ENCODE peak calls at places on chromosomes 7 and 10, in ten cellular contexts. Z is activated CD4-positive, alpha-beta T cell treated with anti-CD3 and anti-CD28 coated beads, Interleukin-2, amount 50 U/mL, for 1 hour; G is ELR; C is foreskin keratinocyte; V is immature natural killer cell; N is stomach; U is LoVo; Q is spleen; O is activated T-cell treated with anti-CD3 and anti-CD28 coated beads, Interleukin-2, amount 50 U/mL, for 72 hours; E is SK-N-MC. Y is an unnamed sample.

GRCh38 chr7:82110146-82110823 is 333.3 kb downstream of the CACNA2D1 start:
- DNase-seq in Z (no peak), G (no peak), C (no peak), V (no peak), N (no peak), U (no peak), Q (no peak), O (no peak), E (no peak), Y (no peak)

GRCh38 chr7:65371468-65371867 is 2.2 kb upstream of the ZNF92 start:
- DNase-seq in Z (no peak), G (no peak), C (no peak), V (no peak), N (peak; percentile 52), U (no peak), Q (no peak), O (no peak), E (no peak), Y (no peak)

GRCh38 chr7:139362981-139363380 is 3.3 kb downstream of the LUC7L2 start:
- DNase-seq in Z (no peak), G (no peak), C (no peak), V (no peak), N (no peak), U (no peak), Q (peak; percentile 69), O (no peak), E (no peak), Y (peak; percentile 12)

GRCh38 chr10:42866115-42866995 is 83.8 kb downstream of the BMS1 start:
- DNase-seq in Z (peak; percentile 33), G (peak; percentile 81), C (peak; percentile 43), V (peak; percentile 36), N (peak; percentile 82), U (peak; percentile 22), Q (peak; percentile 93), O (peak; percentile 62), E (no peak), Y (peak; percentile 64)

GRCh38 chr10:103802081-103802480 is 53.3 kb downstream of the SH3PXD2A start:
- DNase-seq in Z (no peak), G (no peak), C (no peak), V (no peak), N (no peak), U (no peak), Q (no peak), O (no peak), E (no peak), Y (no peak)

GRCh38 chr10:69375307-69376151 is 41.2 kb downstream of the TACR2 start:
- DNase-seq in Z (no peak), G (no peak), C (peak; percentile 91), V (no peak), N (no peak), U (no peak), Q (no peak), O (no peak), E (no peak), Y (peak; percentile 50)

GRCh38 chr10:119149723-119150122 is 15.8 kb downstream of the SFXN4 start:
- DNase-seq in Z (no peak), G (no peak), C (no peak), V (no peak), N (no peak), U (no peak), Q (no peak), O (no peak), E (no peak), Y (peak; percentile 13)

GRCh38 chr10:86354761-86355540 is 11.6 kb downstream of the GRID1 start:
- DNase-seq in Z (no peak), G (no peak), C (no peak), V (no peak), N (no peak), U (no peak), Q (peak; percentile 70), O (no peak), E (no peak), Y (no peak)

GRCh38 chr7:7967909-7968543 is 570 bp upstream of the GLCCI1 start:
- DNase-seq in Z (no peak), G (peak; percentile 24), C (no peak), V (no peak), N (no peak), U (no peak), Q (no peak), O (no peak), E (no peak), Y (no peak)

GRCh38 chr10:132443605-132443997 is 46.6 kb downstream of the PWWP2B start:
- DNase-seq in Z (peak; percentile 69), G (peak; percentile 74), C (no peak), V (peak; percentile 76), N (no peak), U (peak; percentile 15), Q (peak; percentile 93), O (peak; percentile 79), E (no peak), Y (peak; percentile 57)

GRCh38 chr7:91683823-91684222 is 196.7 kb downstream of the MTERF1 start:
- DNase-seq in Z (no peak), G (peak; percentile 4), C (peak; percentile 72), V (no peak), N (no peak), U (no peak), Q (no peak), O (no peak), E (peak; percentile 95), Y (peak; percentile 36)

GRCh38 chr7:48307041-48307714 is 135.9 kb downstream of the ABCA13 start:
- DNase-seq in Z (no peak), G (no peak), C (peak; percentile 84), V (no peak), N (no peak), U (no peak), Q (no peak), O (no peak), E (no peak), Y (peak; percentile 89)

GRCh38 chr7:135811513-135811912 is 62.9 kb upstream of the FAM180A start:
- DNase-seq in Z (no peak), G (peak; percentile 60), C (peak; percentile 17), V (no peak), N (no peak), U (no peak), Q (no peak), O (no peak), E (no peak), Y (peak; percentile 44)

GRCh38 chr7:95684037-95684436 is 87.7 kb upstream of the PDK4 start:
- DNase-seq in Z (no peak), G (peak; percentile 58), C (peak; percentile 15), V (no peak), N (no peak), U (peak; percentile 47), Q (no peak), O (no peak), E (no peak), Y (peak; percentile 49)

GRCh38 chr10:114932945-114933344 is 5.0 kb upstream of the TRUB1 start:
- DNase-seq in Z (no peak), G (no peak), C (no peak), V (no peak), N (no peak), U (no peak), Q (no peak), O (no peak), E (no peak), Y (peak; percentile 19)

GRCh38 chr10:61159253-61159652 is 215.3 kb upstream of the RHOBTB1 start:
- DNase-seq in Z (no peak), G (peak; percentile 1), C (peak; percentile 6), V (no peak), N (no peak), U (no peak), Q (no peak), O (no peak), E (no peak), Y (peak; percentile 42)

GRCh38 chr10:69303632-69304035 is 25.3 kb downstream of the HK1 start:
- DNase-seq in Z (no peak), G (peak; percentile 71), C (peak; percentile 70), V (no peak), N (no peak), U (no peak), Q (no peak), O (no peak), E (no peak), Y (peak; percentile 62)

GRCh38 chr7:44067064-44067951 is 1.9 kb upstream of the PGAM2 start:
- DNase-seq in Z (no peak), G (peak; percentile 24), C (no peak), V (no peak), N (no peak), U (no peak), Q (peak; percentile 69), O (no peak), E (no peak), Y (no peak)

GRCh38 chr7:47622946-47623640 is 41.2 kb upstream of the TNS3 start:
- DNase-seq in Z (no peak), G (peak; percentile 90), C (no peak), V (no peak), N (no peak), U (no peak), Q (no peak), O (no peak), E (no peak), Y (peak; percentile 37)

GRCh38 chr7:45021604-45022296 is 21.7 kb downstream of the CCM2 start:
- DNase-seq in Z (no peak), G (peak; percentile 55), C (peak; percentile 52), V (no peak), N (no peak), U (no peak), Q (no peak), O (peak; percentile 30), E (no peak), Y (peak; percentile 58)

GRCh38 chr10:56593120-56593519 is 232.1 kb upstream of the ZWINT start:
- DNase-seq in Z (no peak), G (no peak), C (no peak), V (no peak), N (no peak), U (no peak), Q (no peak), O (no peak), E (no peak), Y (no peak)

GRCh38 chr10:119274519-119275045 is 67.2 kb downstream of the GRK5 start:
- DNase-seq in Z (no peak), G (no peak), C (no peak), V (no peak), N (no peak), U (no peak), Q (peak; percentile 57), O (no peak), E (no peak), Y (no peak)

GRCh38 chr10:52541082-52541481 is 227.0 kb downstream of the DKK1 start:
- DNase-seq in Z (no peak), G (peak; percentile 45), C (peak; percentile 25), V (no peak), N (no peak), U (peak; percentile 11), Q (no peak), O (no peak), E (no peak), Y (peak; percentile 27)

GRCh38 chr7:132603241-132603789 is 27.0 kb upstream of the PLXNA4 start:
- DNase-seq in Z (no peak), G (no peak), C (no peak), V (no peak), N (no peak), U (no peak), Q (no peak), O (no peak), E (no peak), Y (no peak)

GRCh38 chr10:35300063-35300699 is 36.1 kb upstream of the CCNY start:
- DNase-seq in Z (no peak), G (peak; percentile 92), C (peak; percentile 91), V (no peak), N (no peak), U (peak; percentile 74), Q (peak; percentile 77), O (no peak), E (no peak), Y (peak; percentile 94)

GRCh38 chr7:75617634-75618234 is 121.0 kb downstream of the HIP1 start:
- DNase-seq in Z (peak; percentile 14), G (no peak), C (no peak), V (peak; percentile 64), N (peak; percentile 56), U (no peak), Q (peak; percentile 95), O (peak; percentile 74), E (no peak), Y (no peak)

GRCh38 chr10:68153473-68154210 is 44.4 kb downstream of the MYPN start:
- DNase-seq in Z (no peak), G (peak; percentile 100), C (peak; percentile 99), V (no peak), N (peak; percentile 32), U (peak; percentile 94), Q (no peak), O (no peak), E (peak; percentile 18), Y (peak; percentile 98)

GRCh38 chr10:78811174-78811573 is 257.6 kb upstream of the ZMIZ1 start:
- DNase-seq in Z (no peak), G (peak; percentile 29), C (peak; percentile 23), V (no peak), N (no peak), U (no peak), Q (no peak), O (no peak), E (no peak), Y (peak; percentile 38)